ENCODE peak calls at places on chromosomes 12 and 14, in six cellular contexts. E is HepG2, Q is testis, V is Calu3, W is colonic mucosa, F is foreskin fibroblast. S is an unnamed sample.

GRCh38 chr12:113241191-113242017 is 20.1 kb downstream of the TPCN1 start:
- DNase-seq in E (peak), Q (no peak), V (peak), W (peak), F (peak), S (peak)

GRCh38 chr12:77325505-77325904 is 260.1 kb upstream of the E2F7 start:
- DNase-seq in E (no peak), Q (peak), V (peak), W (no peak), F (no peak), S (no peak)

GRCh38 chr12:70983692-70984091 is 63.2 kb upstream of the PTPRR start:
- DNase-seq in E (no peak), Q (no peak), V (no peak), W (no peak), F (no peak), S (no peak)

GRCh38 chr12:111074965-111075364 is 154.6 kb upstream of the MYL2 start:
- DNase-seq in E (no peak), Q (no peak), V (no peak), W (no peak), F (no peak), S (no peak)

GRCh38 chr14:76985540-76986260 is 42.8 kb downstream of the IRF2BPL start:
- DNase-seq in E (no peak), Q (no peak), V (no peak), W (no peak), F (no peak), S (no peak)

GRCh38 chr12:117417004-117417403 is 55.6 kb upstream of the NOS1 start:
- DNase-seq in E (no peak), Q (no peak), V (no peak), W (no peak), F (no peak), S (no peak)

GRCh38 chr14:95211721-95212504 is 54.6 kb upstream of the DICER1 start:
- DNase-seq in E (no peak), Q (no peak), V (peak), W (peak), F (no peak), S (no peak)

GRCh38 chr14:28754209-28754985 is 12.2 kb upstream of the FOXG1 start:
- DNase-seq in E (peak), Q (peak), V (peak), W (peak), F (no peak), S (no peak)

GRCh38 chr12:76588881-76589565 is 29.5 kb upstream of the OSBPL8 start:
- DNase-seq in E (no peak), Q (no peak), V (no peak), W (no peak), F (peak), S (peak)

GRCh38 chr12:106006940-106007339 is 131.8 kb downstream of the NUAK1 start:
- DNase-seq in E (no peak), Q (no peak), V (no peak), W (no peak), F (no peak), S (no peak)

GRCh38 chr12:57780284-57780897 is 2.2 kb upstream of the TSFM start:
- DNase-seq in E (no peak), Q (no peak), V (no peak), W (no peak), F (no peak), S (no peak)

GRCh38 chr14:24339284-24340151 is at the start of gene RIPK3:
- DNase-seq in E (no peak), Q (no peak), V (peak), W (peak), F (no peak), S (no peak)

GRCh38 chr12:761276-761675 is 8.9 kb downstream of the WNK1 start:
- DNase-seq in E (no peak), Q (no peak), V (no peak), W (no peak), F (no peak), S (no peak)

GRCh38 chr12:100533326-100533725 is 40.2 kb upstream of the GAS2L3 start:
- DNase-seq in E (no peak), Q (no peak), V (no peak), W (no peak), F (no peak), S (no peak)

GRCh38 chr12:100168562-100168961 is 25.9 kb upstream of the BLTP3B start:
- DNase-seq in E (no peak), Q (no peak), V (no peak), W (no peak), F (no peak), S (no peak)

GRCh38 chr14:62657376-62657775 is 387.9 kb downstream of the KCNH5 start:
- DNase-seq in E (no peak), Q (no peak), V (no peak), W (no peak), F (no peak), S (no peak)

GRCh38 chr12:104505095-104505819 is 48.5 kb downstream of the CHST11 start:
- DNase-seq in E (no peak), Q (no peak), V (no peak), W (no peak), F (no peak), S (no peak)

GRCh38 chr12:106106892-106107291 is 31.9 kb downstream of the NUAK1 start:
- DNase-seq in E (no peak), Q (no peak), V (peak), W (peak), F (peak), S (no peak)

GRCh38 chr14:39175445-39176262 is 600 bp downstream of the PNN start:
- DNase-seq in E (peak), Q (peak), V (peak), W (peak), F (peak), S (no peak)

GRCh38 chr12:98399532-98399931 is 115.9 kb upstream of the TMPO start:
- DNase-seq in E (peak), Q (no peak), V (peak), W (no peak), F (peak), S (no peak)

GRCh38 chr12:131985145-131985875 is 35.6 kb downstream of the EP400 start:
- DNase-seq in E (no peak), Q (peak), V (no peak), W (no peak), F (no peak), S (no peak)

GRCh38 chr12:92899388-92900001 is 29.6 kb downstream of the EEA1 start:
- DNase-seq in E (peak), Q (peak), V (no peak), W (peak), F (peak), S (peak)

GRCh38 chr12:53493610-53494391 is 5.5 kb downstream of the MAP3K12 start:
- DNase-seq in E (no peak), Q (no peak), V (no peak), W (no peak), F (no peak), S (no peak)

GRCh38 chr14:85402546-85403162 is 127.3 kb upstream of the FLRT2 start:
- DNase-seq in E (no peak), Q (no peak), V (no peak), W (no peak), F (no peak), S (no peak)

GRCh38 chr12:48817957-48818830 is at the start of gene CACNB3:
- DNase-seq in E (no peak), Q (peak), V (peak), W (peak), F (no peak), S (no peak)

GRCh38 chr14:103029936-103030335 is 27.4 kb downstream of the CDC42BPB start:
- DNase-seq in E (no peak), Q (no peak), V (no peak), W (no peak), F (no peak), S (no peak)

GRCh38 chr14:103030741-103031565 is 26.4 kb downstream of the CDC42BPB start:
- DNase-seq in E (no peak), Q (no peak), V (no peak), W (no peak), F (no peak), S (no peak)

GRCh38 chr14:103033744-103034143 is 23.6 kb downstream of the CDC42BPB start:
- DNase-seq in E (no peak), Q (no peak), V (no peak), W (peak), F (no peak), S (no peak)

GRCh38 chr14:103031566-103031911 is 25.8 kb downstream of the CDC42BPB start:
- DNase-seq in E (no peak), Q (no peak), V (no peak), W (no peak), F (no peak), S (no peak)

DNA sequence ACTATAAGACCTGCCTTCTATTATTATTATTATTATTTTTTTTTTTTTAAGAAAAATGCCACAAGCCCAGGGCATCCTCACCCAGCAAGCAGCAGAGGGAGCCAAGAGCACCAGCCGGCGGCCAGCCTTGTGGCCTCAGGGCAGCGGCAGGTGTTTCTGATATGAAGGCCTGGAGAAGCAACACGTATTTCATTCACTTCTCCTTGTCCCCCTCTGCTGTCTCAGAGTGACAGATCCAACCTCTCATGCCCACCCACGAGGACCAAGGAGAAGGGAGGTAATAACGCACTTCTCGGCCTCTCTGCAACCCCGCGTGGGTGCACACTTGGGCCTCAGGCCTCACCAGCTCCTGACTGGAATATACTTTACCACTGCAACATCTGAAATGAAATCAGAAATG is 25.4 kb downstream of the CDC42BPB start:
- DNase-seq in E (no peak), Q (no peak), V (peak), W (peak), F (no peak), S (no peak)
- TF ChIP-seq CTCF in E (peak), Q (no peak), V (peak), W (no peak), F (no peak), S (no peak)

GRCh38 chr12:13090054-13090453 is 13.4 kb downstream of the GSG1 start:
- DNase-seq in E (no peak), Q (no peak), V (no peak), W (no peak), F (no peak), S (no peak)

GRCh38 chr12:13093850-13094225 is 9.6 kb downstream of the GSG1 start:
- DNase-seq in E (no peak), Q (no peak), V (no peak), W (no peak), F (no peak), S (no peak)

GRCh38 chr12:13093191-13093849 is 10.1 kb downstream of the GSG1 start:
- DNase-seq in E (no peak), Q (no peak), V (no peak), W (no peak), F (no peak), S (no peak)

GRCh38 chr12:13094349-13094748 is 9.1 kb downstream of the GSG1 start:
- DNase-seq in E (no peak), Q (peak), V (no peak), W (no peak), F (peak), S (no peak)

GRCh38 chr12:13091831-13092230 is 11.6 kb downstream of the GSG1 start:
- DNase-seq in E (no peak), Q (no peak), V (no peak), W (no peak), F (no peak), S (no peak)
- TF ChIP-seq CTCF in E (no peak), Q (no peak), V (no peak), W (no peak), F (no peak), S (no peak)

DNA sequence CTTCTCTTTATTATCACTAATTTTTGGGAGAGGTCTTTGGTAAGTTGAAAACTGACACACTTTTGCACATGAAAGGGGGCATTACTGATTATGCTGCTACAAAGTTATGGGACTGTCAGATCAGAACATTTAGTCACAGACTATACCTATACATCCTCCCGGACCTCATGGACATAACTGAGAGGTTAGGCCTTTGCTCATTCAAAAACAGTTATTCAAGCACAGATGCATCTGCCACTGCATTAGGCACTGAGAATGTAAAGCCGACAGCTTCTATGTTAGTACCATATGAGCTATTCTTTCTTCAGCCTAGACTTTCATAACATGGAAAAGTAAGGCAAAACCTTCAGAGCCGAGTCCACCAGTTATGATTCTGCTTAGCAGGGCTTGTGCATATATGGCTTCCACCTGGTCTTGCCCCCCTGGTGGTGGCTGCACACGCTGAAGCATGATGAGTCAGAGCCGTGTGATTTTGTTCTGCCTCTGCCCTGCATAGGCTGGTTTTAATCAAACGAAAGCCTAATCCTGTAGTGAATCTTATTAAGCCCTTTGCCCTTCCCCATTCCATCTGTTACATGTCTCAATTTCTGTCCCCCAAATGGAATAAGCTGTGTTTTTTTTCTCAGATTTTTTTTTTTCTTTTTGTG is 21.8 kb upstream of the RNU6-8 start:
- DNase-seq in E (peak), Q (no peak), V (peak), W (no peak), F (peak), S (no peak)
- TF ChIP-seq CTCF in E (peak), Q (no peak), V (peak), W (no peak), F (peak), S (peak)

GRCh38 chr12:68334136-68334535 is 2.0 kb upstream of the MDM1 start:
- DNase-seq in E (no peak), Q (peak), V (peak), W (peak), F (no peak), S (no peak)

GRCh38 chr12:68332726-68333630 is 816 bp upstream of the MDM1 start:
- DNase-seq in E (no peak), Q (no peak), V (no peak), W (no peak), F (peak), S (no peak)

GRCh38 chr12:68335462-68335861 is 3.3 kb upstream of the MDM1 start:
- DNase-seq in E (no peak), Q (no peak), V (no peak), W (no peak), F (no peak), S (no peak)

GRCh38 chr12:68331500-68331868 is 678 bp downstream of the MDM1 start:
- DNase-seq in E (no peak), Q (no peak), V (no peak), W (no peak), F (no peak), S (no peak)

GRCh38 chr12:68331869-68332725 is at the start of gene MDM1:
- DNase-seq in E (peak), Q (peak), V (peak), W (peak), F (peak), S (peak)
- TF ChIP-seq CTCF in E (no peak), Q (no peak), V (no peak), W (no peak), F (no peak), S (no peak)

GRCh38 chr14:75285331-75285730 is 6.7 kb downstream of the FOS start:
- DNase-seq in E (no peak), Q (no peak), V (no peak), W (no peak), F (no peak), S (no peak)

GRCh38 chr14:75281691-75282000 is 3.0 kb downstream of the FOS start:
- DNase-seq in E (no peak), Q (no peak), V (no peak), W (no peak), F (no peak), S (no peak)

GRCh38 chr14:75282166-75282547 is 3.5 kb downstream of the FOS start:
- DNase-seq in E (no peak), Q (no peak), V (no peak), W (no peak), F (no peak), S (no peak)

GRCh38 chr14:75283884-75284563 is 5.4 kb downstream of the FOS start:
- DNase-seq in E (peak), Q (no peak), V (no peak), W (no peak), F (no peak), S (no peak)

GRCh38 chr14:75283162-75283883 is 4.7 kb downstream of the FOS start:
- DNase-seq in E (peak), Q (no peak), V (peak), W (peak), F (no peak), S (no peak)
- TF ChIP-seq CTCF in E (no peak), Q (no peak), V (no peak), W (peak), F (peak), S (peak)

S was measured in AG09319.